ENCODE peak calls at places on chromosome 14, in eight cellular contexts. One of them, this sample, is unnamed.

GRCh38 chr14:104109121-104109541 is 23.6 kb downstream of the ASPG start:
- DNase-seq in mucosa of gallbladder: no peak
- DNase-seq in C1 segment of cervical spinal cord: no peak
- DNase-seq in KBM-7: no peak
- DNase-seq in tibial artery: peak
- DNase-seq in pons: no peak
- DNase-seq in cerebellar cortex: no peak
- DNase-seq in CD4-positive, alpha-beta T cell: no peak
- DNase-seq in this sample: no peak

GRCh38 chr14:52801014-52801708 is 9.8 kb upstream of the GNPNAT1 start:
- DNase-seq in mucosa of gallbladder: no peak
- DNase-seq in C1 segment of cervical spinal cord: no peak
- DNase-seq in KBM-7: peak
- DNase-seq in tibial artery: no peak
- DNase-seq in pons: no peak
- DNase-seq in cerebellar cortex: no peak
- DNase-seq in CD4-positive, alpha-beta T cell: no peak
- DNase-seq in this sample: no peak

GRCh38 chr14:100775831-100776591 is 49.3 kb downstream of the DLK1 start:
- DNase-seq in mucosa of gallbladder: no peak
- DNase-seq in C1 segment of cervical spinal cord: no peak
- DNase-seq in KBM-7: no peak
- DNase-seq in tibial artery: peak
- DNase-seq in pons: no peak
- DNase-seq in cerebellar cortex: no peak
- DNase-seq in CD4-positive, alpha-beta T cell: no peak
- DNase-seq in this sample: no peak

GRCh38 chr14:34826661-34827060 is 48.5 kb downstream of the BAZ1A start:
- DNase-seq in mucosa of gallbladder: no peak
- DNase-seq in C1 segment of cervical spinal cord: no peak
- DNase-seq in KBM-7: no peak
- DNase-seq in tibial artery: no peak
- DNase-seq in pons: no peak
- DNase-seq in cerebellar cortex: no peak
- DNase-seq in CD4-positive, alpha-beta T cell: no peak
- DNase-seq in this sample: no peak

GRCh38 chr14:102092806-102093205 is 6.0 kb upstream of the HSP90AA1 start:
- DNase-seq in mucosa of gallbladder: no peak
- DNase-seq in C1 segment of cervical spinal cord: no peak
- DNase-seq in KBM-7: no peak
- DNase-seq in tibial artery: no peak
- DNase-seq in pons: no peak
- DNase-seq in cerebellar cortex: no peak
- DNase-seq in CD4-positive, alpha-beta T cell: no peak
- DNase-seq in this sample: no peak

GRCh38 chr14:75280831-75281690 is 2.4 kb downstream of the FOS start:
- DNase-seq in mucosa of gallbladder: no peak
- DNase-seq in C1 segment of cervical spinal cord: no peak
- DNase-seq in KBM-7: no peak
- DNase-seq in tibial artery: peak
- DNase-seq in pons: peak
- DNase-seq in cerebellar cortex: no peak
- DNase-seq in CD4-positive, alpha-beta T cell: no peak
- DNase-seq in this sample: no peak

GRCh38 chr14:56145965-56146364 is 27.8 kb downstream of the PELI2 start:
- DNase-seq in mucosa of gallbladder: no peak
- DNase-seq in C1 segment of cervical spinal cord: no peak
- DNase-seq in KBM-7: no peak
- DNase-seq in tibial artery: no peak
- DNase-seq in pons: no peak
- DNase-seq in cerebellar cortex: no peak
- DNase-seq in CD4-positive, alpha-beta T cell: no peak
- DNase-seq in this sample: no peak

GRCh38 chr14:94427016-94427613 is 25.5 kb downstream of the SERPINA11 start:
- DNase-seq in mucosa of gallbladder: no peak
- DNase-seq in C1 segment of cervical spinal cord: no peak
- DNase-seq in KBM-7: no peak
- DNase-seq in tibial artery: no peak
- DNase-seq in pons: no peak
- DNase-seq in cerebellar cortex: no peak
- DNase-seq in CD4-positive, alpha-beta T cell: no peak
- DNase-seq in this sample: no peak

GRCh38 chr14:67413806-67414769 is 2.1 kb upstream of the PLEK2 start:
- DNase-seq in mucosa of gallbladder: no peak
- DNase-seq in C1 segment of cervical spinal cord: no peak
- DNase-seq in KBM-7: peak
- DNase-seq in tibial artery: no peak
- DNase-seq in pons: no peak
- DNase-seq in cerebellar cortex: no peak
- DNase-seq in CD4-positive, alpha-beta T cell: no peak
- DNase-seq in this sample: no peak

GRCh38 chr14:77989441-77989891 is 180.7 kb upstream of the NRXN3 start:
- DNase-seq in mucosa of gallbladder: no peak
- DNase-seq in C1 segment of cervical spinal cord: peak
- DNase-seq in KBM-7: no peak
- DNase-seq in tibial artery: no peak
- DNase-seq in pons: peak
- DNase-seq in cerebellar cortex: peak
- DNase-seq in CD4-positive, alpha-beta T cell: no peak
- DNase-seq in this sample: peak

GRCh38 chr14:74946659-74947281 is 8.6 kb downstream of the PGF start:
- DNase-seq in mucosa of gallbladder: no peak
- DNase-seq in C1 segment of cervical spinal cord: no peak
- DNase-seq in KBM-7: no peak
- DNase-seq in tibial artery: peak
- DNase-seq in pons: no peak
- DNase-seq in cerebellar cortex: no peak
- DNase-seq in CD4-positive, alpha-beta T cell: no peak
- DNase-seq in this sample: no peak

GRCh38 chr14:105340821-105341408 is 26.4 kb downstream of the PACS2 start:
- DNase-seq in mucosa of gallbladder: no peak
- DNase-seq in C1 segment of cervical spinal cord: no peak
- DNase-seq in KBM-7: peak
- DNase-seq in tibial artery: no peak
- DNase-seq in pons: peak
- DNase-seq in cerebellar cortex: no peak
- DNase-seq in CD4-positive, alpha-beta T cell: no peak
- DNase-seq in this sample: peak

GRCh38 chr14:64857979-64858740 is 21.5 kb downstream of the SPTB start:
- DNase-seq in mucosa of gallbladder: no peak
- DNase-seq in C1 segment of cervical spinal cord: no peak
- DNase-seq in KBM-7: no peak
- DNase-seq in tibial artery: no peak
- DNase-seq in pons: no peak
- DNase-seq in cerebellar cortex: peak
- DNase-seq in CD4-positive, alpha-beta T cell: no peak
- DNase-seq in this sample: no peak

GRCh38 chr14:77052281-77053044 is 24.0 kb upstream of the IRF2BPL start:
- DNase-seq in mucosa of gallbladder: no peak
- DNase-seq in C1 segment of cervical spinal cord: no peak
- DNase-seq in KBM-7: no peak
- DNase-seq in tibial artery: peak
- DNase-seq in pons: no peak
- DNase-seq in cerebellar cortex: peak
- DNase-seq in CD4-positive, alpha-beta T cell: no peak
- DNase-seq in this sample: no peak

GRCh38 chr14:95515080-95515489 is 1.4 kb downstream of the SYNE3 start:
- DNase-seq in mucosa of gallbladder: no peak
- DNase-seq in C1 segment of cervical spinal cord: peak
- DNase-seq in KBM-7: peak
- DNase-seq in tibial artery: peak
- DNase-seq in pons: peak
- DNase-seq in cerebellar cortex: no peak
- DNase-seq in CD4-positive, alpha-beta T cell: no peak
- DNase-seq in this sample: peak

GRCh38 chr14:104886690-104887622 is 21.9 kb downstream of the CEP170B start:
- DNase-seq in mucosa of gallbladder: no peak
- DNase-seq in C1 segment of cervical spinal cord: no peak
- DNase-seq in KBM-7: no peak
- DNase-seq in tibial artery: peak
- DNase-seq in pons: no peak
- DNase-seq in cerebellar cortex: no peak
- DNase-seq in CD4-positive, alpha-beta T cell: no peak
- DNase-seq in this sample: no peak

GRCh38 chr14:22469541-22470303 is 119.3 kb downstream of the DAD1 start:
- DNase-seq in mucosa of gallbladder: no peak
- DNase-seq in C1 segment of cervical spinal cord: no peak
- DNase-seq in KBM-7: no peak
- DNase-seq in tibial artery: no peak
- DNase-seq in pons: peak
- DNase-seq in cerebellar cortex: no peak
- DNase-seq in CD4-positive, alpha-beta T cell: no peak
- DNase-seq in this sample: no peak

GRCh38 chr14:70822706-70823185 is 13.4 kb upstream of the MAP3K9 start:
- DNase-seq in mucosa of gallbladder: peak
- DNase-seq in C1 segment of cervical spinal cord: no peak
- DNase-seq in KBM-7: no peak
- DNase-seq in tibial artery: no peak
- DNase-seq in pons: no peak
- DNase-seq in cerebellar cortex: no peak
- DNase-seq in CD4-positive, alpha-beta T cell: no peak
- DNase-seq in this sample: no peak

GRCh38 chr14:35576856-35577255 is 42.9 kb downstream of the INSM2 start:
- DNase-seq in mucosa of gallbladder: no peak
- DNase-seq in C1 segment of cervical spinal cord: no peak
- DNase-seq in KBM-7: no peak
- DNase-seq in tibial artery: no peak
- DNase-seq in pons: no peak
- DNase-seq in cerebellar cortex: no peak
- DNase-seq in CD4-positive, alpha-beta T cell: no peak
- DNase-seq in this sample: no peak

GRCh38 chr14:105117257-105117646 is 51.3 kb downstream of the JAG2 start:
- DNase-seq in mucosa of gallbladder: no peak
- DNase-seq in C1 segment of cervical spinal cord: no peak
- DNase-seq in KBM-7: no peak
- DNase-seq in tibial artery: peak
- DNase-seq in pons: no peak
- DNase-seq in cerebellar cortex: no peak
- DNase-seq in CD4-positive, alpha-beta T cell: no peak
- DNase-seq in this sample: no peak

GRCh38 chr14:89501381-89501780 is 84.3 kb upstream of the FOXN3 start:
- DNase-seq in mucosa of gallbladder: no peak
- DNase-seq in C1 segment of cervical spinal cord: no peak
- DNase-seq in KBM-7: no peak
- DNase-seq in tibial artery: no peak
- DNase-seq in pons: no peak
- DNase-seq in cerebellar cortex: no peak
- DNase-seq in CD4-positive, alpha-beta T cell: no peak
- DNase-seq in this sample: no peak

GRCh38 chr14:98408713-98409112 is 863.3 kb downstream of the BCL11B start:
- DNase-seq in mucosa of gallbladder: no peak
- DNase-seq in C1 segment of cervical spinal cord: no peak
- DNase-seq in KBM-7: no peak
- DNase-seq in tibial artery: no peak
- DNase-seq in pons: no peak
- DNase-seq in cerebellar cortex: no peak
- DNase-seq in CD4-positive, alpha-beta T cell: no peak
- DNase-seq in this sample: no peak

GRCh38 chr14:37901978-37902377 is 305.7 kb upstream of the SSTR1 start:
- DNase-seq in mucosa of gallbladder: no peak
- DNase-seq in C1 segment of cervical spinal cord: no peak
- DNase-seq in KBM-7: no peak
- DNase-seq in tibial artery: no peak
- DNase-seq in pons: no peak
- DNase-seq in cerebellar cortex: no peak
- DNase-seq in CD4-positive, alpha-beta T cell: no peak
- DNase-seq in this sample: no peak

GRCh38 chr14:87149583-87150354 is 843.2 kb downstream of the GALC start:
- DNase-seq in mucosa of gallbladder: no peak
- DNase-seq in C1 segment of cervical spinal cord: no peak
- DNase-seq in KBM-7: no peak
- DNase-seq in tibial artery: no peak
- DNase-seq in pons: no peak
- DNase-seq in cerebellar cortex: no peak
- DNase-seq in CD4-positive, alpha-beta T cell: no peak
- DNase-seq in this sample: no peak

GRCh38 chr14:104434214-104435076 is 145.1 kb upstream of the C14orf180 start:
- DNase-seq in mucosa of gallbladder: no peak
- DNase-seq in C1 segment of cervical spinal cord: no peak
- DNase-seq in KBM-7: no peak
- DNase-seq in tibial artery: no peak
- DNase-seq in pons: no peak
- DNase-seq in cerebellar cortex: no peak
- DNase-seq in CD4-positive, alpha-beta T cell: no peak
- DNase-seq in this sample: no peak

GRCh38 chr14:104992501-104992900 is 6.9 kb downstream of the CLBA1 start:
- DNase-seq in mucosa of gallbladder: no peak
- DNase-seq in C1 segment of cervical spinal cord: no peak
- DNase-seq in KBM-7: no peak
- DNase-seq in tibial artery: no peak
- DNase-seq in pons: no peak
- DNase-seq in cerebellar cortex: no peak
- DNase-seq in CD4-positive, alpha-beta T cell: no peak
- DNase-seq in this sample: no peak

GRCh38 chr14:55075628-55076027 is 24.2 kb downstream of the MAPK1IP1L start:
- DNase-seq in mucosa of gallbladder: no peak
- DNase-seq in C1 segment of cervical spinal cord: no peak
- DNase-seq in KBM-7: no peak
- DNase-seq in tibial artery: no peak
- DNase-seq in pons: no peak
- DNase-seq in cerebellar cortex: no peak
- DNase-seq in CD4-positive, alpha-beta T cell: no peak
- DNase-seq in this sample: no peak

GRCh38 chr14:68784995-68785816 is 7.7 kb downstream of the ZFP36L1 start:
- DNase-seq in mucosa of gallbladder: no peak
- DNase-seq in C1 segment of cervical spinal cord: no peak
- DNase-seq in KBM-7: no peak
- DNase-seq in tibial artery: no peak
- DNase-seq in pons: peak
- DNase-seq in cerebellar cortex: no peak
- DNase-seq in CD4-positive, alpha-beta T cell: no peak
- DNase-seq in this sample: no peak

GRCh38 chr14:76775695-76776305 is 14.5 kb downstream of the VASH1 start:
- DNase-seq in mucosa of gallbladder: no peak
- DNase-seq in C1 segment of cervical spinal cord: no peak
- DNase-seq in KBM-7: no peak
- DNase-seq in tibial artery: peak
- DNase-seq in pons: no peak
- DNase-seq in cerebellar cortex: no peak
- DNase-seq in CD4-positive, alpha-beta T cell: no peak
- DNase-seq in this sample: no peak

GRCh38 chr14:32225378-32225920 is 22.4 kb upstream of the RNU6-8 start:
- DNase-seq in mucosa of gallbladder: no peak
- DNase-seq in C1 segment of cervical spinal cord: no peak
- DNase-seq in KBM-7: no peak
- DNase-seq in tibial artery: no peak
- DNase-seq in pons: no peak
- DNase-seq in cerebellar cortex: no peak
- DNase-seq in CD4-positive, alpha-beta T cell: no peak
- DNase-seq in this sample: no peak

GRCh38 chr14:72715215-72715909 is 178.5 kb downstream of the DPF3 start:
- DNase-seq in mucosa of gallbladder: no peak
- DNase-seq in C1 segment of cervical spinal cord: no peak
- DNase-seq in KBM-7: no peak
- DNase-seq in tibial artery: peak
- DNase-seq in pons: no peak
- DNase-seq in cerebellar cortex: peak
- DNase-seq in CD4-positive, alpha-beta T cell: no peak
- DNase-seq in this sample: no peak

GRCh38 chr14:94342334-94342934 is 19.3 kb upstream of the SERPINA6 start:
- DNase-seq in mucosa of gallbladder: peak
- DNase-seq in C1 segment of cervical spinal cord: no peak
- DNase-seq in KBM-7: no peak
- DNase-seq in tibial artery: peak
- DNase-seq in pons: peak
- DNase-seq in cerebellar cortex: peak
- DNase-seq in CD4-positive, alpha-beta T cell: no peak
- DNase-seq in this sample: no peak